ENCODE peak calls at places on chromosomes 12 and 14, in five cellular contexts. L is brain microvascular endothelial cell, B is dorsolateral prefrontal cortex, G is neural progenitor cell, O is left ventricle myocardium inferior. M is an unnamed sample.
A peak's percentile ranks its signal among the peaks of the same experiment; 100 is the strongest.

GRCh38 chr12:55931780-55932545 is 1.0 kb downstream of the DGKA start:
- DNase-seq in B (peak; percentile 54), G (peak; percentile 78), L (no peak), O (peak; percentile 68), M (peak; percentile 59)

GRCh38 chr14:98177551-98177950 is 1094.4 kb downstream of the BCL11B start:
- DNase-seq in G (no peak), B (no peak), O (no peak), L (no peak), M (no peak)

GRCh38 chr12:18751866-18752265 is 13.9 kb downstream of the CAPZA3 start:
- DNase-seq in G (no peak), O (no peak), L (no peak), B (no peak), M (no peak)

GRCh38 chr14:53879747-53880146 is 76.9 kb downstream of the BMP4 start:
- DNase-seq in B (no peak), O (no peak), L (no peak), G (no peak), M (no peak)

GRCh38 chr14:100022772-100023451 is 42.3 kb upstream of the EVL start:
- DNase-seq in L (no peak), O (peak; percentile 18), B (peak; percentile 10), G (no peak), M (no peak)

GRCh38 chr14:81252278-81252677 is 31.5 kb upstream of the GTF2A1 start:
- DNase-seq in L (no peak), O (no peak), G (no peak), B (no peak), M (no peak)

GRCh38 chr14:73785336-73785833 is 66.2 kb upstream of the PTGR2 start:
- DNase-seq in O (no peak), L (peak; percentile 64), B (no peak), G (peak; percentile 92), M (no peak)

GRCh38 chr12:12939888-12940287 is 12.1 kb downstream of the GPRC5D start:
- DNase-seq in B (no peak), G (no peak), O (no peak), L (no peak), M (no peak)

GRCh38 chr14:104794641-104795467 is 694 bp downstream of the AKT1 start:
- DNase-seq in G (peak; percentile 66), O (no peak), L (no peak), B (no peak), M (no peak)

GRCh38 chr12:30154996-30155730 is 371.4 kb upstream of the TMTC1 start:
- DNase-seq in B (no peak), G (no peak), L (peak; percentile 74), O (no peak), M (no peak)

GRCh38 chr12:7023096-7023495 is 4.8 kb upstream of the LPCAT3 start:
- DNase-seq in L (no peak), O (no peak), B (no peak), G (no peak), M (no peak)

GRCh38 chr12:44972746-44973421 is 78.0 kb downstream of the DBX2 start:
- DNase-seq in B (no peak), G (peak; percentile 70), O (no peak), L (no peak), M (no peak)

GRCh38 chr12:20523658-20524057 is 155.3 kb downstream of the PDE3A start:
- DNase-seq in O (no peak), G (no peak), B (no peak), L (no peak), M (no peak)

GRCh38 chr14:20687362-20688166 is 1.0 kb upstream of the ANG start:
- DNase-seq in O (no peak), G (no peak), L (no peak), B (no peak), M (no peak)

GRCh38 chr14:93115069-93115919 is 431 bp downstream of the ITPK1 start:
- DNase-seq in L (peak; percentile 67), G (peak; percentile 93), B (peak; percentile 88), O (peak; percentile 91), M (peak; percentile 89)

GRCh38 chr12:132557969-132558856 is 52.2 kb downstream of the LRCOL1 start:
- DNase-seq in B (no peak), O (no peak), G (no peak), L (no peak), M (no peak)

GRCh38 chr12:47903151-47903611 is 1.6 kb downstream of the VDR start:
- DNase-seq in G (no peak), B (no peak), O (no peak), L (peak; percentile 38), M (no peak)

GRCh38 chr12:873954-874353 is 75.5 kb downstream of the RAD52 start:
- DNase-seq in G (no peak), O (no peak), B (no peak), L (no peak), M (no peak)

GRCh38 chr12:109560867-109561710 is 12.2 kb downstream of the MMAB start:
- DNase-seq in G (no peak), B (no peak), L (no peak), O (no peak), M (no peak)

GRCh38 chr14:99575043-99576023 is 28.7 kb downstream of the CCDC85C start:
- DNase-seq in G (no peak), L (no peak), O (peak; percentile 39), B (no peak), M (peak; percentile 68)

DNA sequence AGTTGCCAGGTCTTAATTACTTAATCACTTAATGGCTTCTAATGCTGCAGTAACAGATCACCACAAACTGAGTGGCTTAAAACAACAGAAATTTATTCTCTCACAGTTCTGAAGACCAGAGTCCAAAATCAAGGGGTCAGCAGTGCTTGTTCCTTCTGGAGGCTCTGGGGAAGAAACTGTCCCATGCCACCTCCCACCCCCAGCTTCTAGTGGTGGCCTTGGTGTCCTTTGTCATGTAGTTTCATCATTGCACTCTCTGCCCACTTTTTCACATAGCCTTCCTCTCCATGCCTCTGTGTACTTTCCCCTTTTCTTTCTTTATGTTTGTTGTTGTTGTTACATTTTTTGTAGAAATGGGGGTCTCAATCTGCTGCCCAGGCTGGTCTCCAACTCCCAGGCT is 16.1 kb upstream of the UBC start:
- DNase-seq in B (no peak), L (no peak), O (no peak), G (no peak), M (no peak)
- H3K4me3 ChIP-seq in B (no peak overlapping the region), L (no peak overlapping the region), O (no peak overlapping the region), G (no peak overlapping the region), M (no peak overlapping the region)

DNA sequence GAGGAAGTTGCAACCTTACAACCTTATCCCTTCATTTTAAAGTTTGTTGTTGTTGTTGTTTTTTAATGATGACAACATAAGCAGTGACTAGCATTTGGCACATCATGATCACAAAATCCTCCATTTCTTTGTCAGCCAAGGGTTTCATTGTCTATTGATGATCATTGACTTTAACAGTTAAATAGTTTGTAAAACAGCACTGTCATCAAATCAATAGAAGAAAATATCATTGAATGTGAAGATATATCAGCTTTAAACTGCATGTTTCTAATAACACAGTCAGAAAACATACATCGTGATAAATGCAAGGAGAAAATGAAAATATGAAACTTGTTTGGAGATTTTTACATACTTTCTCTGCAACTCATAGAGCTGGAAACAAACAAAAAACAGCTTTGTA is 922.3 kb upstream of the LRFN5 start:
- DNase-seq in O (no peak), L (no peak), B (no peak), G (no peak), M (no peak)
- TF ChIP-seq CTCF in O (no peak), L (no peak), B (no peak), G (no peak), M (no peak)

DNA sequence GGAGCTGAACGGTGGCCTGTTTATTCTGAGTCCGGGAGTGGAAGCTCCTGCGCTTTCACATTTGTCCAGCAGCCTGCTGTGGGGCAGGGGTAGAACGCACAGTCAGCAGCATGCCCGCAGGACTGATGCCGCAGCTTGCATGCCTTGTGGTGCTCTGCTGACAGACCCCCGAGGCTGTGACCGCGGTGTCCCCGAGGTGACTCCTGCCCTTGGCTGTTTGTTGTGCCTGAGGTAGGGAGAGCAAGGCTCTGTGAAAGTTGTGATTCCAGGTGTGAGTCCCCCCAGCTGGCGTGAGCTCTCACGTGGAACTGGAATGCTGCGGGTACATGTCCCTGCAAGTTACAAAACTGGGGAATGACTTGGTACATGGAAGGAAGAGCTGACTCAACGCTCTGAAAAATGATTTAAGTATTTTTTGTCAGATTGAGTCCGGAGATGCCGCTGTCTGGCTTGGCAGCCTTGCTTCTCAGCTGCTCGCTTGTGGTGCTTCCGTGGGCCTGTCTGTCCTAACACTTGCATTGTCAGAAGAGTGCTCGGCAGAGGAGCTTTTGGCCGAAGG is 18.1 kb downstream of the MLXIP start:
- DNase-seq in B (no peak), L (no peak), O (no peak), G (no peak), M (no peak)
- H3K4me3 ChIP-seq in B (no peak overlapping the region), L (no peak overlapping the region), O (no peak overlapping the region), G (no peak overlapping the region), M (no peak overlapping the region)

GRCh38 chr12:96489392-96490056 is at the start of gene CFAP54:
- DNase-seq in G (peak; percentile 99), O (peak; percentile 94), L (peak; percentile 95), B (peak; percentile 94), M (peak; percentile 85)
- TF ChIP-seq CTCF in G (peak; percentile 86), O (peak; percentile 89), L (peak; percentile 89), B (peak; percentile 79), M (peak; percentile 53)

GRCh38 chr12:65740506-65740872 is 83.8 kb upstream of the HMGA2 start:
- DNase-seq in G (no peak), L (no peak), O (no peak), B (no peak), M (no peak)

GRCh38 chr12:65739606-65740005 is 84.7 kb upstream of the HMGA2 start:
- DNase-seq in B (no peak), G (no peak), L (no peak), O (no peak), M (no peak)

GRCh38 chr12:65741662-65742480 is 82.4 kb upstream of the HMGA2 start:
- DNase-seq in O (peak; percentile 26), L (peak; percentile 51), B (peak; percentile 31), G (peak; percentile 70), M (peak; percentile 18)

GRCh38 chr12:65740873-65741600 is 83.2 kb upstream of the HMGA2 start:
- DNase-seq in B (peak; percentile 54), L (peak; percentile 77), O (peak; percentile 81), G (peak; percentile 92), M (peak; percentile 92)

DNA sequence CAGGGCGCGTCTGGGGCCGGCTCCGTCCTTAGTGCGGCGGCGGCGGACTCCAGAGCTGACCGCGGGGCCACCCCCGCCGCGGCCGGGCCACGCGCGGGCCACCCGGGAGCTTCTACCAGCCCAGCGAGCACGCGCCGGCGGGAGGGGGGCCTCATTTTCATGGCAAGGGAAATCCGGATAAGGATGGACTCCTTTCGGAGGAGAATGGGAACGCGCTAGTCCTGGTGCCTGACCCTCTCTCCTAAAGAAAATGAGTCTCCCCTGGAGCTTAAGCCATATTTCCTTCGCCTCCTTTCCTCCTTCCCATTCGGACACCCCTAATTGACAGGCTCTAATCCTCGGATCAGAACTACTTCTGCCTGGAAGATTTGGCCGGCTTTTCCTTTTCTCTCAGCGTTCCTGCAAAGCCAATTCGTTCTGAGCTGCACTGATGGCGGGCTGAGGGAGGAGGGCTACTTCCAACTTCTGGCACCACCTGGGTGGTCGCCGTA is 81.8 kb upstream of the HMGA2 start:
- DNase-seq in G (peak; percentile 92), L (peak; percentile 41), B (peak; percentile 10), O (no peak), M (no peak)
- H3K4me3 ChIP-seq in G (peak overlapping the region; percentile 64), L (peak overlapping the region; percentile 80), B (peak overlapping the region; percentile 57), O (peak overlapping the region; percentile 78), M (no peak overlapping the region)